ENCODE peak calls at places on chromosomes 7 and 10, in five cellular contexts. E is upper lobe of left lung, A is neural progenitor cell, S is GM23338, M is PC-9. G is an unnamed sample.
A peak's percentile ranks its signal among the peaks of the same experiment; 100 is the strongest.

GRCh38 chr10:8639601-8640000 is 585.1 kb downstream of the GATA3 start:
- DNase-seq in E (no peak), A (no peak), S (no peak), M (no peak), G (no peak)

GRCh38 chr7:159105845-159106614 is 38.6 kb downstream of the VIPR2 start:
- DNase-seq in E (no peak), A (peak; percentile 81), S (peak; percentile 43), M (no peak), G (no peak)

GRCh38 chr7:86920154-86920553 is 139.3 kb downstream of the ELAPOR2 start:
- DNase-seq in E (no peak), A (no peak), S (no peak), M (no peak), G (no peak)

GRCh38 chr7:5525271-5526189 is 101.9 kb upstream of the TNRC18 start:
- DNase-seq in E (no peak), A (peak; percentile 53), S (peak; percentile 59), M (peak; percentile 65), G (no peak)

GRCh38 chr7:135855836-135856235 is 107.2 kb upstream of the FAM180A start:
- DNase-seq in E (no peak), A (no peak), S (peak; percentile 40), M (no peak), G (no peak)

GRCh38 chr7:126426652-126427051 is 826.1 kb downstream of the GRM8 start:
- DNase-seq in E (no peak), A (no peak), S (no peak), M (no peak), G (no peak)

GRCh38 chr7:71133232-71133622 is 1.3 kb downstream of the GALNT17 start:
- DNase-seq in E (no peak), A (peak; percentile 41), S (peak; percentile 51), M (no peak), G (no peak)

GRCh38 chr10:59090804-59091203 is 85.6 kb upstream of the PHYHIPL start:
- DNase-seq in E (no peak), A (no peak), S (no peak), M (no peak), G (no peak)

GRCh38 chr10:131762789-131763696 is 137.8 kb upstream of the PPP2R2D start:
- DNase-seq in E (no peak), A (no peak), S (no peak), M (no peak), G (no peak)

GRCh38 chr7:117283371-117283770 is 39.5 kb downstream of the WNT2 start:
- DNase-seq in E (no peak), A (no peak), S (no peak), M (no peak), G (no peak)

GRCh38 chr10:103276941-103277712 is at the start of gene INA:
- DNase-seq in E (no peak), A (peak; percentile 94), S (peak; percentile 88), M (peak; percentile 55), G (no peak)

GRCh38 chr7:142568430-142569097 is 180.7 kb upstream of the PRSS1 start:
- DNase-seq in E (no peak), A (no peak), S (no peak), M (peak; percentile 77), G (no peak)

GRCh38 chr7:11207565-11207964 is 233.9 kb downstream of the PHF14 start:
- DNase-seq in E (no peak), A (no peak), S (no peak), M (no peak), G (no peak)
- TF ChIP-seq CTCF in E (no peak), A (no peak), S (peak; percentile 24), M (no peak), G (no peak)

GRCh38 chr7:77697535-77697831 is 1.2 kb downstream of the RSBN1L start:
- DNase-seq in E (peak; percentile 82), A (no peak), S (no peak), M (peak; percentile 51), G (no peak)

GRCh38 chr7:77696057-77696642 is at the start of gene RSBN1L:
- DNase-seq in E (peak; percentile 99), A (peak; percentile 99), S (peak; percentile 99), M (peak; percentile 90), G (peak; percentile 99)

GRCh38 chr7:77696643-77697534 is 630 bp downstream of the RSBN1L start:
- DNase-seq in E (peak; percentile 48), A (peak; percentile 88), S (peak; percentile 74), M (peak; percentile 39), G (peak; percentile 59)

GRCh38 chr7:77691892-77692491 is 4.3 kb upstream of the RSBN1L start:
- DNase-seq in E (no peak), A (no peak), S (no peak), M (no peak), G (no peak)

DNA sequence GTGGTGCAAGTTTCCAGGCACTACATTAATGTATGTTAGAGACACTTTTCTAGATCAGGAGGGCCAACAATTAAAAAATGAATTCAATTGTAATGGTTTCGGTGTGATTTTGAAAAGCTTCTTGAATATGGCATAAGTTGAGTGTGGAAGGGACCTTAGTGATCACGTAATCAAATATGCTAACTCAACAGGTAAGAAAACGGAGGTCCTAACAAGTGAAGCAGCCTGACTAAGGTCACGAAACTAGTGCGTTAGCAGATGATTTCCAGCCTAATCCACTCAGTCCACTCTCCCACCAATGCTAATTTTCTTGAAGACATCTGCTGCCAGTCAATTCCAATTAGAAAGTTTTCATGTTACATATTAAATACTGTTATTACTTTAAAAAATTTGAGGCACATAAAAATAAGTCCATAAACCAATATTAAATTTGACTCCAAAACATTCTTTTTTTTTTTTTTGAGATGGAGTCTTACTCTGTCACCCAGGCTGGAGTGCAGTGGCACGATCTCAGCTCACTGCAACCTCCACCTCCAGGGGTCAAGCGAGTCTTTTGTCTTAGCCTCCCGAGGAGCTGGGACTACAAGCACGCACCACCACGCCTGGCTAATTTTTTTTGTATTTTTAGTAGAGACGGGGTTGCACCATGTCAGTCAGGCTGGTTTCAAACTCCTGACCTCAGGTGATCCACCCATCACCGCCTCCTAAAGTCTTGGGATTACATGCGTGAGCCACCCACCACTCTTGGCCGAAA is 2.3 kb upstream of the RSBN1L start:
- DNase-seq in E (no peak), A (no peak), S (no peak), M (no peak), G (no peak)
- H3K4me3 ChIP-seq in E (peak overlapping the region; percentile 97), A (peak overlapping the region; percentile 26), S (peak overlapping the region; percentile 98), M (no peak overlapping the region), G (peak overlapping the region; percentile 84)

GRCh38 chr10:80158598-80159127 is 26.1 kb downstream of the PLAC9 start:
- DNase-seq in E (peak; percentile 72), A (no peak), S (no peak), M (peak; percentile 94), G (no peak)
- H3K27ac ChIP-seq in E (peak overlapping the region; percentile 69), A (no peak overlapping the region), S (no peak overlapping the region), M (peak overlapping the region; percentile 32), G (no peak overlapping the region)

DNA sequence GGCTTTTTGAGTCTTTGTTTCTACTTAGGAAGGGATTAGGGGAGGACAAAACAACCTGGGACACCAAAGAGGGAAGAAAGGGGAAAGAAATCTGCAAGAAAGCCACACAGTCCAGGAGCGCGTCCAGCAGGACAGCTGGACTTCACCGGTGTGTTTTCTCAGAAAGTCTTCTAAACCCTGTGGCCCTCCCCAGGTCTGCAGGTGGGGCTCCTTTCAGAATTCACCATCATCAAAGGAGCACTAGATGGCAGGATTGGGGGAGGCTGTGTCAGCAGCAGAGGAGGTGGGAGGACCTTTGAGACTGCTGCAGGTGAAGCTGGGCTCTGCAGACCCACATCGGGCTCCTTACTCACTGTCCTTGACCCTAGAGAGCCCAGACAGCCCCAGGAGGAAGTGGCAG is 13.9 kb upstream of the DRGX start:
- DNase-seq in E (no peak), A (no peak), S (no peak), M (no peak), G (no peak)
- TF ChIP-seq CTCF in E (no peak), A (no peak), S (peak; percentile 34), M (no peak), G (no peak)

GRCh38 chr7:151408839-151409554 is 841 bp downstream of the WDR86 start:
- DNase-seq in E (no peak), A (peak; percentile 68), S (peak; percentile 79), M (no peak), G (peak; percentile 83)
- H3K4me3 ChIP-seq in E (peak overlapping the region; percentile 34), A (peak overlapping the region; percentile 71), S (peak overlapping the region; percentile 92), M (no peak overlapping the region), G (peak overlapping the region; percentile 40)

DNA sequence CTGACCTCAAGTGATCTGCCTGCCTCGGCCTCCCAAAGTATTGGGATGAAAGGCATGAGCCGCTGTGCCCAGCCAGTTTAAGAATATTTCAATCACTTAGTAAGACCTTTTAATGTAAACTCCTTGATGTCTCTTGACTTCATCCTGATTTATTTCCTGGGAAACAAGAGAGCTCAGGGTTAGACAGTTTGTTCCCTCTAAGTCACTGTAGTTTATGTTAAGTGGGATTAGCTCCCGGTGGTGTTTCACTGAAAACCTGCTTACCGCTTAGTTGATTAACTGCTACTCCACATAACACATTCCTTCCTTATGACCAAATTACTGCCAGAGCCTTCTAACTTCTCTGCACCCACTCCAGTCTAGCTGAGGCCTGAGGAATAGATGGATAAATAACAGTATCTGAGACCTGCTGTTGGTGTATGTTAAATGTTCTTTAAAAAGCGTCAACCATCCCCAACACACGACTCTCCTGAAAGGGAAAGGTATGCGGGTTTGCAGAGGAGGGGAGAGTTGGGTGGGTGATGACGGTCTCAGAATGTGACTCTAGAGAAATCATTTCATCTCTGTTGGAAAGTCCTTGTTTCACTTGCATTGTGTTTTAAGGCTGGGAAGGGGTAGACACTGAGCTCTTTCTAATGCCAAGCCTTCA is 48.7 kb downstream of the CREB3L2 start:
- DNase-seq in E (no peak), A (peak; percentile 58), S (peak; percentile 45), M (peak; percentile 75), G (no peak)
- H3K27ac ChIP-seq in E (peak overlapping the region; percentile 72), A (peak overlapping the region; percentile 11), S (peak overlapping the region; percentile 81), M (peak overlapping the region; percentile 90), G (peak overlapping the region; percentile 60)

GRCh38 chr7:105127179-105127578 is 113.2 kb downstream of the KMT2E start:
- DNase-seq in E (no peak), A (no peak), S (no peak), M (no peak), G (no peak)

GRCh38 chr7:105122619-105123018 is 108.6 kb downstream of the KMT2E start:
- DNase-seq in E (no peak), A (no peak), S (no peak), M (no peak), G (no peak)

GRCh38 chr7:105130048-105130447 is 116.0 kb downstream of the KMT2E start:
- DNase-seq in E (no peak), A (no peak), S (no peak), M (no peak), G (no peak)

GRCh38 chr7:105125745-105126144 is 111.7 kb downstream of the KMT2E start:
- DNase-seq in E (no peak), A (no peak), S (no peak), M (no peak), G (no peak)

GRCh38 chr7:105126436-105126975 is 112.5 kb downstream of the KMT2E start:
- DNase-seq in E (no peak), A (no peak), S (no peak), M (no peak), G (no peak)
- TF ChIP-seq CTCF in E (no peak), A (no peak), S (no peak), M (no peak), G (no peak)

GRCh38 chr7:20238754-20239324 is 21.7 kb upstream of the MACC1 start:
- DNase-seq in E (peak; percentile 34), A (no peak), S (no peak), M (no peak), G (peak; percentile 66)
- H3K4me3 ChIP-seq in E (no peak overlapping the region), A (no peak overlapping the region), S (no peak overlapping the region), M (no peak overlapping the region), G (no peak overlapping the region)

DNA sequence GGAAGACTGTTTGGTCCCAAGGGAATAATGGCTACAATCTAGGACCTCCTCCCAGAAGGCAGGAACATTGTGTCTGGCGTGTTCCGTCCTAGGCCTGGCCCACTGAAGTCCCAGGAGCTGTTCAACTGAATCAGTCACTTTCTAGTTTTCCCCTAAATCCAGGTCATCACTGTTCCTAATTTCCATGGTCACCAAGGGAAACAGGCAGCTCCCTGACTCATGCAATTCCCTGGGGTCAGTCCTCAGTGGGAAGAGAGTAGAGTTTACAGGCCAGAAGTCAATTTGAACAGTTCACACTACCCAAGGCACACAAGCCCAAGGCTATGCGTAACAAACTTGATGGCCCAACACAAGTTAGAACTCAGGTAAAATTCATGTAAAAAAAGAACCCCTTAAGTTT is 44.0 kb downstream of the CREB3L2 start:
- DNase-seq in E (no peak), A (no peak), S (no peak), M (no peak), G (no peak)
- H3K27ac ChIP-seq in E (no peak overlapping the region), A (no peak overlapping the region), S (peak overlapping the region; percentile 28), M (peak overlapping the region; percentile 78), G (no peak overlapping the region)